ENCODE peak calls at places on chromosome 3, in eight cellular contexts. H, P, O, C, U, K, E and L are unnamed samples.

GRCh38 chr3:127053979-127054378 is 71.1 kb downstream of the PLXNA1 start:
- DNase-seq in E (no peak), C (no peak), O (no peak), K (no peak), U (no peak), H (no peak), P (no peak), L (no peak)

GRCh38 chr3:59106085-59106629 is 56.3 kb upstream of the CFAP20DC start:
- DNase-seq in E (no peak), C (peak), H (no peak), K (no peak), P (no peak), O (no peak), U (no peak), L (peak)

GRCh38 chr3:101519685-101520365 is 6.8 kb upstream of the SENP7 start:
- DNase-seq in U (no peak), K (no peak), P (no peak), O (no peak), H (no peak), E (no peak), C (peak), L (peak)

GRCh38 chr3:172156309-172156998 is 117.1 kb downstream of the FNDC3B start:
- DNase-seq in K (no peak), U (no peak), O (peak), P (no peak), E (no peak), C (peak), H (no peak), L (no peak)

GRCh38 chr3:38555149-38555840 is 59.2 kb downstream of the EXOG start:
- DNase-seq in P (no peak), U (no peak), H (no peak), E (no peak), C (no peak), O (no peak), K (no peak), L (no peak)

GRCh38 chr3:64216706-64217105 is 8.6 kb downstream of the PRICKLE2 start:
- DNase-seq in P (no peak), H (no peak), U (no peak), O (no peak), K (no peak), E (no peak), C (no peak), L (no peak)

GRCh38 chr3:124791639-124792111 is 61.4 kb downstream of the UMPS start:
- DNase-seq in K (no peak), C (peak), O (no peak), H (no peak), U (no peak), P (no peak), E (no peak), L (no peak)

GRCh38 chr3:194658477-194659242 is 13.3 kb downstream of the LSG1 start:
- DNase-seq in K (no peak), U (no peak), E (no peak), O (no peak), C (no peak), H (no peak), P (no peak), L (no peak)

GRCh38 chr3:94234177-94234788 is 171.4 kb downstream of the NSUN3 start:
- DNase-seq in C (peak), P (no peak), E (no peak), U (peak), K (no peak), H (no peak), O (no peak), L (peak)

GRCh38 chr3:186459108-186459467 is 85.1 kb downstream of the CRYGS start:
- DNase-seq in C (no peak), E (no peak), K (no peak), O (no peak), U (no peak), P (no peak), H (no peak), L (no peak)

GRCh38 chr3:111926266-111926676 is 52.6 kb upstream of the ABHD10 start:
- DNase-seq in K (no peak), P (no peak), O (no peak), H (no peak), U (no peak), C (peak), E (no peak), L (no peak)

GRCh38 chr3:45677045-45677436 is 12.2 kb upstream of the SACM1L start:
- DNase-seq in H (peak), C (peak), P (no peak), K (no peak), E (no peak), O (peak), U (peak), L (peak)

GRCh38 chr3:124200336-124200901 is 208.5 kb upstream of the ROPN1 start:
- DNase-seq in C (peak), U (no peak), E (no peak), K (no peak), O (no peak), P (no peak), H (no peak), L (no peak)

GRCh38 chr3:188037116-188037718 is 116.7 kb upstream of the LPP start:
- DNase-seq in O (no peak), U (no peak), K (no peak), E (no peak), C (peak), P (no peak), H (no peak), L (peak)

GRCh38 chr3:75886971-75887526 is 101.7 kb upstream of the ZNF717 start:
- DNase-seq in E (no peak), K (no peak), P (no peak), U (no peak), C (no peak), O (no peak), H (no peak), L (no peak)

GRCh38 chr3:114179575-114179974 is 723 bp upstream of the DRD3 start:
- DNase-seq in O (no peak), H (peak), C (peak), K (no peak), E (no peak), P (no peak), U (peak), L (peak)

GRCh38 chr3:179451335-179452165 is at the start of gene GNB4:
- DNase-seq in K (peak), C (peak), U (peak), O (peak), H (peak), E (peak), P (peak), L (peak)

GRCh38 chr3:160440687-160441086 is 8.9 kb downstream of the TRIM59 start:
- DNase-seq in O (no peak), P (no peak), E (no peak), C (no peak), H (no peak), U (no peak), K (no peak), L (no peak)

GRCh38 chr3:113496924-113497323 is 18.0 kb downstream of the SPICE1 start:
- DNase-seq in E (no peak), C (peak), O (no peak), H (no peak), U (no peak), P (no peak), K (no peak), L (no peak)

GRCh38 chr3:33209357-33209756 is 9.3 kb downstream of the SUSD5 start:
- DNase-seq in H (no peak), O (no peak), K (no peak), C (no peak), E (no peak), P (no peak), U (no peak), L (no peak)

GRCh38 chr3:192082733-192083660 is 622.0 kb downstream of the PYDC2 start:
- DNase-seq in C (no peak), O (no peak), U (no peak), K (no peak), P (no peak), E (no peak), H (no peak), L (no peak)

GRCh38 chr3:186742618-186743335 is 25.6 kb downstream of the KNG1 start:
- DNase-seq in E (no peak), O (no peak), H (no peak), K (no peak), C (no peak), U (no peak), P (no peak), L (peak)

GRCh38 chr3:36740822-36741221 is 23.5 kb downstream of the DCLK3 start:
- DNase-seq in O (no peak), E (no peak), P (no peak), U (no peak), H (no peak), C (no peak), K (no peak), L (no peak)

GRCh38 chr3:172129868-172130751 is 90.7 kb downstream of the FNDC3B start:
- DNase-seq in E (peak), C (peak), U (peak), K (no peak), P (peak), O (peak), H (peak), L (peak)

GRCh38 chr3:136749106-136749505 is 3.1 kb downstream of the STAG1 start:
- DNase-seq in P (no peak), O (no peak), C (no peak), U (no peak), E (no peak), H (no peak), K (no peak), L (peak)

GRCh38 chr3:66393486-66394260 is 107.1 kb downstream of the LRIG1 start:
- DNase-seq in C (no peak), K (no peak), O (no peak), H (peak), U (peak), P (no peak), E (no peak), L (no peak)

GRCh38 chr3:197003461-197004385 is 25.9 kb downstream of the MELTF start:
- DNase-seq in U (peak), K (no peak), P (no peak), H (no peak), C (no peak), O (peak), E (peak), L (peak)

GRCh38 chr3:193905541-193905940 is 230.4 kb upstream of the HES1 start:
- DNase-seq in E (no peak), C (no peak), O (no peak), K (no peak), H (no peak), P (no peak), U (no peak), L (no peak)

GRCh38 chr3:123750209-123750608 is 133.9 kb downstream of the MYLK start:
- DNase-seq in P (no peak), U (no peak), C (peak), E (no peak), O (no peak), K (no peak), H (no peak), L (no peak)

GRCh38 chr3:195892105-195892354 is 16.3 kb downstream of the TNK2 start:
- DNase-seq in U (no peak), H (no peak), E (no peak), K (no peak), P (no peak), C (no peak), O (no peak), L (no peak)

GRCh38 chr3:9433884-9434521 is 36.6 kb downstream of the SETD5 start:
- DNase-seq in U (no peak), C (no peak), O (no peak), P (no peak), E (no peak), H (no peak), K (no peak), L (no peak)

GRCh38 chr3:9793161-9793781 is 389 bp downstream of the ARPC4 start:
- DNase-seq in H (peak), P (no peak), U (peak), E (no peak), O (no peak), K (no peak), C (peak), L (peak)

GRCh38 chr3:12545473-12545791 is at the start of gene MKRN2OS:
- DNase-seq in U (no peak), E (no peak), K (no peak), C (peak), O (peak), H (no peak), P (no peak), L (peak)

GRCh38 chr3:67521053-67521646 is 133.3 kb downstream of the SUCLG2 start:
- DNase-seq in E (no peak), P (no peak), O (no peak), C (no peak), K (no peak), H (no peak), U (no peak), L (peak)

GRCh38 chr3:54567949-54568348 is 359.9 kb downstream of the LRTM1 start:
- DNase-seq in E (no peak), O (no peak), K (no peak), U (no peak), C (no peak), H (no peak), P (no peak), L (no peak)